ENCODE peak calls at places on chromosomes 11 and 22, in four cellular contexts. V, T, G and C are unnamed samples. For H3K4me1 and H3K9me3, the result is how much of the 10 kb centered on the place peaks cover.

GRCh38 chr11:95245038-95245437 is 14.0 kb upstream of the SESN3 start:
- DNase-seq in V (no peak), T (no peak), G (no peak), C (no peak)

GRCh38 chr11:19742595-19743292 is 30.1 kb downstream of the NAV2 start:
- DNase-seq in T (peak), V (peak), G (peak), C (peak)

GRCh38 chr22:19176732-19177131 is 1.8 kb downstream of the SLC25A1 start:
- DNase-seq in V (no peak), T (no peak), G (no peak), C (no peak)

GRCh38 chr11:68549789-68550484 is 89.4 kb downstream of the PPP6R3 start:
- DNase-seq in V (no peak), G (no peak), T (no peak), C (peak)

GRCh38 chr11:117824571-117825537 is at the start of gene FXYD2:
- DNase-seq in V (no peak), G (peak), T (no peak), C (peak)

GRCh38 chr22:39674536-39674935 is 104.0 kb downstream of the CACNA1I start:
- DNase-seq in V (no peak), G (no peak), T (no peak), C (no peak)

GRCh38 chr22:30193031-30193794 is 53.3 kb downstream of the LIF start:
- DNase-seq in T (no peak), G (no peak), V (no peak), C (no peak)

GRCh38 chr11:125123947-125124633 is 12.7 kb upstream of the TMEM218 start:
- DNase-seq in T (no peak), G (peak), V (peak), C (peak)

GRCh38 chr11:123509737-123510578 is 79.9 kb downstream of the GRAMD1B start:
- DNase-seq in T (no peak), G (no peak), V (peak), C (no peak)

GRCh38 chr11:126546191-126546590 is 190.7 kb downstream of the ST3GAL4 start:
- DNase-seq in T (no peak), G (no peak), V (no peak), C (no peak)

GRCh38 chr22:37295213-37295886 is 13.0 kb downstream of the CYTH4 start:
- DNase-seq in G (no peak), T (no peak), V (no peak), C (no peak)
- H3K4me1 ChIP-seq in G (half or more), T (half or more), V (under half), C (under half)

GRCh38 chr22:47287516-47287915 is 525.1 kb downstream of the TBC1D22A start:
- DNase-seq in T (no peak), V (no peak), G (no peak), C (no peak)
- H3K9me3 ChIP-seq in T (under half), V (under half), G (under half), C (under half)

GRCh38 chr11:72871089-72871488 is 56.9 kb downstream of the ATG16L2 start:
- DNase-seq in T (no peak), V (no peak), G (no peak), C (no peak)

GRCh38 chr11:72872012-72872411 is 57.8 kb downstream of the ATG16L2 start:
- DNase-seq in G (no peak), V (no peak), T (no peak), C (no peak)

GRCh38 chr11:72864692-72865655 is 50.8 kb downstream of the ATG16L2 start:
- DNase-seq in V (peak), G (no peak), T (no peak), C (no peak)

GRCh38 chr11:72867970-72868369 is 53.8 kb downstream of the ATG16L2 start:
- DNase-seq in V (no peak), G (no peak), T (no peak), C (no peak)

DNA sequence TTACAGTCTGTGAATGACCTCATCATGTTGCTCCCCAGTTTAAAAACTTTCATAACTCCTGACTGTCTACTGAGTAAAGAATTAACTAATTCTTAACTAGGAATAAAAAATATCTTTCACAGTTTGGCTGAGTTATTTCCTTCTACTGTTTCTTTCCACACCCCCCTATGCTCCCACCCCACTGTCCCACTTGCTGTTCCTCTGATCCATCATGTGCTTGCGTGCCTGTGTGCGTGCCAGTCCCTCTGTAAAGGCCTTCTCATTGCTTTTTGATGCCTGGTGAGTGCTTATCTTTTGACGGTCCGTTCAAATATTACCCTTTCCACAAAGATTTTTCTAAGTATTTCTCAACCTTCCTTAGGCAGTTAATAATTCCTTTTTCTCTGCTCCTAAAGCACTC is 55.6 kb downstream of the ATG16L2 start:
- DNase-seq in V (no peak), G (no peak), T (no peak), C (no peak)
- H3K4me1 ChIP-seq in V (under half), G (under half), T (under half), C (under half)

DNA sequence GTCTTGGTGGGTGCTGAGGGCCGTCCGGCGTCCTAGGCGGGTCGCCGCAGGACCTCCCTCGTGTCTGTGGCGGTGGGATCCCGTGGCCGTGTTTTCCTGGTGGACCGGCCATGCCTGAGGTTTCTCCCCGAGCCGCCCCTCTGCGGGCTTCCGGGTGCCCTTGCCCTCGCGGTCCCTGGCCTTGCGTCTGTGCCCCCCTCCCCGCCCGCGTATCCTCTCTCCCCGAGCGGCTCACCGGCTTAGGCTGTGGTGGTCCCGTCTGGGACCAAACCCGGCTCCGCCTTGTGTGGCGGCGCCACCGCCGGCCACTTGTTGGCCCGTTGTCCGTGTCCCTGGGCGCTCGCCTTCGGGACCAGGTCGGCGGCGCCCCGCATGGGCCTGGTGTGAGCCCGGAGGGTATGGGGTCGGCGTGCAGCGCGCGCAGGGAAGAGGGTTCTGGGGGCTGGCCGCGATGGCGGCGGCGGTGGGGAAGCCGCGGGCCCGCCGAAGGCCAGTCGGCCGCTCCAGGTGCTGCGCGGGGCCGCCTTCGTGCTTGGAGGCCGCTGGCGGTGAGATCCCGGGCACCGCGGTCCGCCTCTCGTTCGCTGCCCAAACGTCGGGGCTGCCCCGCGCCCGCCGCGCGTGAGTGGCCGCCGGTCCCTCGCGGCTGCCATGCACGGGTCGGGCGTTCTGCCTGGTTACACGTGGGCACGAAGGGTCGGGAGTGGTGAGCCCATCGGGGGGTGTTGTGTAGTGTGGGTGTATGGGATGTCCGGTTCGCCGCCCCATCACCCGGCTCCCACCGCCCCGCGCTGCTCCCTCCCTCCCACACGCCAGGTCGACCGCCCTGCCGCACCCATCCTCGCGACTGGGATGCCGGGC is 3899.1 kb upstream of the OR11H1 start:
- DNase-seq in V (no peak), T (no peak), G (peak), C (no peak)
- H3K9me3 ChIP-seq in V (under half), T (under half), G (under half), C (under half)